ENCODE peak calls at places on chromosomes 3 and 15, in five cellular contexts. R is GM23338, O is mammary epithelial cell, I is brain microvascular endothelial cell, G is kidney epithelial cell. K is an unnamed sample. For H3K36me3, the result is how much of the 10 kb centered on the place peaks cover.

GRCh38 chr15:100525894-100526512 is 2.7 kb downstream of the CERS3 start:
- DNase-seq in G (no peak), O (no peak), R (no peak), I (no peak), K (no peak)

GRCh38 chr15:65330934-65331645 is 26.6 kb downstream of the RNU5B-1 start:
- DNase-seq in R (no peak), O (no peak), G (no peak), I (no peak), K (no peak)

GRCh38 chr3:185151959-185152432 is 864 bp downstream of the C3orf70 start:
- DNase-seq in O (no peak), I (no peak), R (no peak), G (no peak), K (no peak)

GRCh38 chr3:136831461-136831860 is 12.5 kb downstream of the SLC35G2 start:
- DNase-seq in O (no peak), R (no peak), G (no peak), I (no peak), K (no peak)

GRCh38 chr15:50262533-50262932 is 3.0 kb downstream of the HDC start:
- DNase-seq in G (no peak), O (no peak), R (no peak), I (no peak), K (no peak)

GRCh38 chr3:44055951-44056350 is 185.7 kb upstream of the TOPAZ1 start:
- DNase-seq in O (no peak), R (no peak), G (no peak), I (no peak), K (peak)

GRCh38 chr15:40871749-40872617 is 2.1 kb downstream of the RHOV start:
- DNase-seq in G (no peak), R (peak), O (peak), I (no peak), K (no peak)

GRCh38 chr3:11289864-11290263 is 17.7 kb downstream of the ATG7 start:
- DNase-seq in O (no peak), I (no peak), R (no peak), G (no peak), K (no peak)

GRCh38 chr3:32685604-32686185 is 707 bp downstream of the CNOT10 start:
- DNase-seq in I (peak), G (no peak), R (no peak), O (peak), K (no peak)

GRCh38 chr3:102104093-102104492 is 254.8 kb downstream of the NFKBIZ start:
- DNase-seq in R (no peak), O (no peak), I (no peak), G (no peak), K (no peak)

GRCh38 chr3:178388473-178388872 is 147.8 kb upstream of the KCNMB2 start:
- DNase-seq in O (no peak), G (no peak), R (no peak), I (no peak), K (no peak)

GRCh38 chr15:45450468-45450867 is 72.1 kb downstream of the SLC30A4 start:
- DNase-seq in O (no peak), G (no peak), R (no peak), I (no peak), K (no peak)

GRCh38 chr3:115704661-115705338 is 81.5 kb downstream of the GAP43 start:
- DNase-seq in R (no peak), I (peak), O (no peak), G (no peak), K (peak)

GRCh38 chr15:94367726-94368535 is 136.6 kb downstream of the MCTP2 start:
- DNase-seq in G (no peak), I (no peak), R (no peak), O (no peak), K (no peak)

GRCh38 chr3:42683875-42684593 is 1.3 kb upstream of the KLHL40 start:
- DNase-seq in I (peak), G (peak), O (peak), R (peak), K (peak)

GRCh38 chr15:38920966-38921365 is 356.4 kb upstream of the RASGRP1 start:
- DNase-seq in I (no peak), O (no peak), G (no peak), R (no peak), K (no peak)

GRCh38 chr3:196975349-196975748 is 6.7 kb upstream of the PIGZ start:
- DNase-seq in R (no peak), G (no peak), I (no peak), O (no peak), K (no peak)

GRCh38 chr3:174498638-174499037 is 360.5 kb upstream of the NAALADL2 start:
- DNase-seq in O (no peak), R (no peak), G (no peak), I (peak), K (peak)

GRCh38 chr15:52382647-52383046 is 87.0 kb upstream of the MYO5C start:
- DNase-seq in R (no peak), G (no peak), O (no peak), I (no peak), K (no peak)
- H3K36me3 ChIP-seq in R (under half), G (under half), O (under half), I (under half), K (half or more)

DNA sequence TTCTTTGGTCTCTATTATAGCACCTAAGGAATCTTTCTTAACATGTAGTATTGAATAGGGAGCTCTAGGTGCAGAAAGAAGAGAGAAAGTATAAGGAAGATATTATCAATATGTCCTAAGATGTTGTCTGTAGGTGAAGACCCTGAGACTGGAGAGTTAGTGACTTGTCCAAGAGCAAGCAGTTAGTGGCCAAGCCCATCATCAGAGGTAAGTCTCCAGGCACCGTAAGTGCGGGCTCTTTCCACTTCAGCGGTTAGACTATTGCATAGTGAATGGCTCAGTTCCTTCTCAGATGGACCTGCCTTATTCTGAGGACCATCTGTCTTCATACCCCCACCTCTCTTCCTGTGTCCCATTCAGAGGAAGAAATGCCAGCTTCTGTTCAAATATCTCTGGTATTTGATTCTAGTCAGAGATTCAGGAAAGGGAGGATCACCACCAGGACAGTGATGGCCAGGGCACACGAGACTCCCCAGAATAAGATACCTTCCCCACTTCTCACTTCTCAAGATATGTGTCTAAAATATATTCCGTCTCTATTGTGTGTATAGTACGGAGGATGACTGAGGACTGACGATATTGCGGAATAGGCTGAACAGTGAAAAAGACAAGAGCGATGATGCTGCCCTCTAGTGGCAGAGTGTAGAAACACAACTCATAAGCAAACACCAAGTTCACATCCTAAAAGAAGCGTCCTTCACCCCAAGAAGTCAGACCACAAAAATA is 19.1 kb upstream of the ADGRG7 start:
- DNase-seq in R (peak), G (peak), O (peak), I (peak), K (peak)
- H3K4me3 ChIP-seq in R (peak), G (no peak), O (no peak), I (peak), K (peak)

DNA sequence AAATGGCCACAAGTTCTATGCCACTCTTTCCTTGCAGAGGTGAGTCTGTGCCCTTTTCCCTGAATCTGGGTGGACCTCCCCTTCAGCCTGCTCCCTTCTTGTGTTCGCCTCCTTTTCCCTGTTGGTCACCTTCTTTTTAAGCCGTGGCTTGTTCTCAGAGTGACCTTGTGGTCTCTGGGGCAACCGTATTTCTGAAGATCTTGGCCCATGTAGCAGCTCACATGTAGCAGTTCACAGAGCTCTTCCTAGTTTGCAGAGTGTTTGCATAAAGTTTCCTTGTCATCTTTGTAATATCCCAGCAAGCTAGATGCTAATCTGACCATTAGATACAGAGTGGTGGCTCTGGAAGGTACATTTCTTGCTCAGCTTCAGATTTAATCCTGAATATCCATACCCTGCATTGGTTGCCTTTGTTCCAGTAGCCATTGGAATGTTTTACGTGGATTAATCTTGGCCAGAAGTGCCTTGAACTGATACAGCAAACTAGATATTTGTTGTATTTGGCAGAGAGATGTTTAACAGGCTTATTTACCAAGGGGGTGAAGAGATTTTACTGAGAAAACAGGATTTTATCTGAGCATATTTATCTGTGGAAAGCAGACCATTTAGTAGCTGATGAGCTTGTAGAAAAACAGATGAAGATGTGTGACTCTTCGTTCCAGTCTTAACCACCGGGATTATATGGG is 40.6 kb upstream of the BSN start:
- DNase-seq in G (no peak), O (no peak), I (no peak), R (no peak), K (no peak)
- H3K36me3 ChIP-seq in G (under half), O (under half), I (under half), R (under half), K (under half)

DNA sequence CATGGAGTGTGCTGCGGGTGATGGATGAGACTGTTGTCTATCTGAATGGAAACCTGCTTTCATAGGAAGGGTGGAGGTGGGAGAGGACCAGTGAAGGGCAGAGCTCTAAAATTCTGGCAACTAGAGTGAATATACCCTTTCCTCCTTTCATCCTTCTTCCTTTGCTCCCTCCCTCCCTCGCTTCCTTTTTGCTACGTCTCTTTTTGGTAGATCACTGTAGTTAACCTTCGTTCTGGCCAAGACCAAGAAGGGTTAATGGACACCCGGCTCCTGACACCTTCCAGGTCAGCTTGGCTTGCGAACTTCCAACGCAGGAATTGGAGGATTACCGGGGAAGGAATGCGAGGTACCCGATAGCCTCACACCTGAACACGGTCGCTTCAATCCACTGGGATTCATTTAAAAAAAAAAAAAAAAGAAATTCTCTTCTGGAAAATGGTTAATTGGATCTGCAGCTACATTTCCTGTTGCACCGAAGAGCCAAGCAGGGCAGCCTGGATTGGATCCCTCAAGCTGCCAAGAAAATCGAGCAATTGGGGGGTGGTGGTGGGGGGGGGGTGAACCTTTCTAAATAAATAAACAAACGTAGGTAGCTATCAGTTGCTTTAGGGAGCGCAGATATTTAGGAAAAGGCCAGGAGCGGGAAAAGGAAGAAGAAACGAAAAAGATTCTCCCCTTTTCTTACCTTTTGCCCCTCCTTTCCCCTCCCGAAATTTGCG is 9.6 kb upstream of the NR2F2 start:
- DNase-seq in I (no peak), G (no peak), O (no peak), R (no peak), K (no peak)
- H3K4me3 ChIP-seq in I (peak), G (peak), O (peak), R (peak), K (peak)

DNA sequence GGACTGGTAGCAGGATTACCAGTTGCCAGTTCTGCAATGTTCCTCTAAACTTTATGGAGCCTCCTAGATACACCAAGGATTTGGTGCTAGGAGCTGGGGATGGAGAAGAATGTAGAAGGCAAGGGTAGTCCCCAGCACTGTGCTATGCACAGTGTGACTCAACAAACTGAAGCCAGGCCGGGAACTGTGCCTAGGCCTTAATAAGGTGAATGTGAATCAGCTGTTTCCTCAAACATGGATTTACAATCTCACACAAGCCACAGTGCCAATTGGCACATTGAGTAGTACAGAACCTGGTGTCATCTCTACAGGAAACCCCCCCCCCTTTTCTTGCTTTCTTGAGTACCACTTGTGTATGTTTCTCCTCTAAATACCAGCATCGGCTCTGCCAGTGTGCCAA is 32.5 kb downstream of the MRPS25 start:
- DNase-seq in R (no peak), G (no peak), O (no peak), I (no peak), K (no peak)
- H3K36me3 ChIP-seq in R (under half), G (under half), O (under half), I (half or more), K (half or more)

DNA sequence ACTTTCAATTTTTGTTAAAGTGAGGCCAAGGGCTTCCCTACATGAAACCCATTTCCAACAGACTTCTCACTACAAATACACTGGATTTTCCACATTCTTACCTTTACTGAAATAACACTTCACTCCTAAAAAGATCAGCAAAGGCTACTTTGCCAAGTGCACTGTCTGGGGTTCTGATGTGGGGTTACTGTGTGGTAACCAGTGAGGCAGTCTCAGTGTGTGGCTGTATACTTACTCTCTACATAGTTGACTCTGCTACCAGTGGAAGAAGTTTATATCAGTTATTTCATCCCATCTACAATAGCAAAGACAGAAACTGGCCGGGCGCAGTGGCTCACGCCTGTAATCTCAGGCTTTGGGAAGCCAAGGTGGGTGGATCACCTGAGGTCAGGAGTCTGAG is 5.6 kb downstream of the WDR82 start:
- DNase-seq in I (no peak), O (no peak), R (no peak), G (no peak), K (no peak)
- H3K4me3 ChIP-seq in I (no peak), O (no peak), R (no peak), G (no peak), K (no peak)

DNA sequence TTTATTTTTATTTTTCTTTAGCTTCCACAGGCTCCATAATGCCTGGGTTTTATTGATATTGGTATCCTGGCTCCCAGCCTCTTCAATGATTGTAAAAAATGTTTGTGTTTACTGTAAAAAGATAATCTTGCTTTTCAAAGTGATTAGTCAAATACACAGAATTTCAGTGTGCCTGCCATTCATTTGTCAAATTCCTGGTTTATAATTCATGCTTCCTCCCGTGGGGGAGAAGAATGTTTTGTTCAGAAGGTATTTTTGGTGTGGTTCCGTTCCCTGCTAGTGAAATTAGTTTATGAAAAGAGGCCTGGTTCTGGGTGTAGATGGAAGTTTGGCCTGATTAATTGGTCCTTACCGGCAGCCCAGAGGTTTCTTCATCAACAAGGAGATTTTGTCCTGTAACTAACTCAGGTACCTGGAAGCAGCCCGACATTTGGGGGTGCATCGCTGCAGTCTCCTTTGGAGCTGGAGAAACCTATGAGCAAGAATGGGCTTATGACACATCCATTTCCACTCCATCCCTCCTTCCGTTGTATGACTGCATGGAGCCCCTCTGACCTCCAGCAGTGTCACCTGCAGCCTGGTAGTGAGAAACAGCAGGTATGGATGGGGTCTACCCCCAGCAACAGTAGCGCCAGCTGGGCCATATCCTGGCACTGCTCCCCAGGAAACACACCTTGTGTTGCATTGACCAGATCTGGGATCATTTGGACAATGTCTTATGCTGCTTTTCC is 101.4 kb downstream of the PGPEP1L start:
- DNase-seq in O (peak), I (peak), G (no peak), R (no peak), K (peak)
- H3K36me3 ChIP-seq in O (under half), I (under half), G (under half), R (under half), K (under half)